ENCODE peak calls at places on chromosomes 11 and 22, in ten cellular contexts. I, O, E, Y, C, G, N, Q, J and V are unnamed samples.
A peak's percentile ranks its signal among the peaks of the same experiment; 100 is the strongest.

GRCh38 chr11:73192272-73192671 is 25.8 kb upstream of the P2RY2 start:
- DNase-seq in I (no peak), O (no peak), E (no peak), Y (no peak), C (no peak), G (no peak), N (no peak), Q (no peak), J (no peak), V (no peak)

GRCh38 chr22:24440270-24440717 is 12.9 kb downstream of the ADORA2A start:
- DNase-seq in I (no peak), O (no peak), E (no peak), Y (no peak), C (no peak), G (no peak), N (peak; percentile 83), Q (no peak), J (no peak), V (no peak)

GRCh38 chr11:132058211-132058772 is 687.9 kb downstream of the NTM start:
- DNase-seq in I (no peak), O (no peak), E (peak; percentile 74), Y (no peak), C (peak; percentile 44), G (no peak), N (no peak), Q (no peak), J (no peak), V (no peak)

GRCh38 chr11:45856044-45856468 is 8.8 kb downstream of the CRY2 start:
- DNase-seq in I (no peak), O (no peak), E (peak; percentile 87), Y (no peak), C (no peak), G (no peak), N (no peak), Q (no peak), J (no peak), V (no peak)

GRCh38 chr11:17479284-17480214 is 2.9 kb upstream of the ABCC8 start:
- DNase-seq in I (no peak), O (no peak), E (peak; percentile 17), Y (no peak), C (peak; percentile 90), G (no peak), N (no peak), Q (peak; percentile 70), J (no peak), V (peak; percentile 24)

GRCh38 chr22:43066844-43067385 is 22.3 kb downstream of the TTLL1 start:
- DNase-seq in I (no peak), O (no peak), E (peak; percentile 33), Y (no peak), C (no peak), G (no peak), N (no peak), Q (no peak), J (no peak), V (no peak)

GRCh38 chr22:23222875-23223565 is 42.7 kb downstream of the BCR start:
- DNase-seq in I (no peak), O (no peak), E (no peak), Y (no peak), C (no peak), G (no peak), N (no peak), Q (no peak), J (no peak), V (no peak)

GRCh38 chr11:67656278-67656922 is 5.9 kb upstream of the ACY3 start:
- DNase-seq in I (peak; percentile 71), O (no peak), E (peak; percentile 45), Y (no peak), C (no peak), G (no peak), N (no peak), Q (no peak), J (no peak), V (no peak)

GRCh38 chr11:113991170-113991569 is 16.3 kb downstream of the HTR3A start:
- DNase-seq in I (peak; percentile 20), O (no peak), E (peak; percentile 21), Y (no peak), C (peak; percentile 87), G (no peak), N (no peak), Q (peak; percentile 56), J (no peak), V (no peak)

GRCh38 chr22:46352691-46353386 is 17.3 kb downstream of the TRMU start:
- DNase-seq in I (no peak), O (no peak), E (no peak), Y (no peak), C (no peak), G (no peak), N (peak; percentile 79), Q (no peak), J (no peak), V (no peak)

GRCh38 chr11:21169639-21170038 is 500.3 kb downstream of the NELL1 start:
- DNase-seq in I (no peak), O (no peak), E (no peak), Y (no peak), C (no peak), G (no peak), N (peak; percentile 65), Q (no peak), J (no peak), V (no peak)

GRCh38 chr11:1299621-1300020 is 9.8 kb downstream of the TOLLIP start:
- DNase-seq in I (no peak), O (no peak), E (no peak), Y (no peak), C (peak; percentile 28), G (no peak), N (peak; percentile 76), Q (no peak), J (no peak), V (no peak)

GRCh38 chr11:111512296-111513239 is at the start of gene BTG4:
- DNase-seq in I (peak; percentile 41), O (no peak), E (no peak), Y (no peak), C (peak; percentile 69), G (no peak), N (no peak), Q (no peak), J (no peak), V (peak; percentile 39)

GRCh38 chr11:1305558-1306056 is 3.8 kb downstream of the TOLLIP start:
- DNase-seq in I (no peak), O (no peak), E (no peak), Y (no peak), C (no peak), G (no peak), N (peak; percentile 76), Q (no peak), J (no peak), V (no peak)

GRCh38 chr11:71453911-71454304 is 905 bp downstream of the NADSYN1 start:
- DNase-seq in I (no peak), O (no peak), E (no peak), Y (no peak), C (no peak), G (no peak), N (no peak), Q (no peak), J (no peak), V (no peak)

GRCh38 chr11:122951231-122951630 is 30.4 kb downstream of the BSX start:
- DNase-seq in I (no peak), O (no peak), E (no peak), Y (no peak), C (no peak), G (no peak), N (no peak), Q (no peak), J (no peak), V (no peak)

GRCh38 chr11:123430736-123431356 is 777 bp downstream of the GRAMD1B start:
- DNase-seq in I (peak; percentile 87), O (no peak), E (peak; percentile 49), Y (peak; percentile 39), C (peak; percentile 81), G (no peak), N (peak; percentile 95), Q (peak; percentile 55), J (no peak), V (no peak)

GRCh38 chr11:109853156-109853776 is 239.9 kb upstream of the ZC3H12C start:
- DNase-seq in I (peak; percentile 54), O (peak; percentile 44), E (peak; percentile 92), Y (no peak), C (peak; percentile 71), G (peak; percentile 7), N (no peak), Q (peak; percentile 18), J (no peak), V (no peak)